ENCODE peak calls at places on chromosome 11, in four cellular contexts. Q is K562, S is IMR-90, T is GM12878. O is an unnamed sample.

GRCh38 chr11:62132689-62133293 is 9.0 kb downstream of the INCENP start:
- DNase-seq in Q (no peak), S (no peak), T (no peak), O (no peak)

GRCh38 chr11:17384002-17384511 is 4.4 kb downstream of the KCNJ11 start:
- DNase-seq in Q (peak; percentile 63), S (peak; percentile 79), T (no peak), O (peak; percentile 89)

GRCh38 chr11:69383372-69383771 is 89.4 kb downstream of the MYEOV start:
- DNase-seq in Q (no peak), S (no peak), T (no peak), O (no peak)

GRCh38 chr11:93073026-93073425 is 103.6 kb downstream of the MTNR1B start:
- DNase-seq in Q (no peak), S (no peak), T (no peak), O (no peak)

GRCh38 chr11:49302360-49302759 is 94.0 kb upstream of the FOLH1 start:
- DNase-seq in Q (no peak), S (no peak), T (no peak), O (no peak)

GRCh38 chr11:118705111-118705741 is 25.8 kb upstream of the TREH start:
- DNase-seq in Q (no peak), S (no peak), T (no peak), O (no peak)

GRCh38 chr11:104410336-104410735 is 246.4 kb upstream of the PDGFD start:
- DNase-seq in Q (no peak), S (no peak), T (no peak), O (no peak)

GRCh38 chr11:1460396-1460795 is 26.2 kb downstream of the MOB2 start:
- DNase-seq in Q (no peak), S (peak; percentile 45), T (no peak), O (no peak)

GRCh38 chr11:120517390-120518315 is 6.1 kb downstream of the GRIK4 start:
- DNase-seq in Q (no peak), S (peak; percentile 52), T (no peak), O (no peak)

GRCh38 chr11:288328-289144 is at the start of gene PGGHG:
- DNase-seq in Q (no peak), S (no peak), T (no peak), O (no peak)

GRCh38 chr11:92018332-92018731 is 206.3 kb upstream of the FAT3 start:
- DNase-seq in Q (no peak), S (no peak), T (no peak), O (no peak)

GRCh38 chr11:92829121-92829520 is 140.3 kb upstream of the MTNR1B start:
- DNase-seq in Q (no peak), S (no peak), T (no peak), O (no peak)

GRCh38 chr11:117909611-117910382 is 19.4 kb downstream of the TMPRSS13 start:
- DNase-seq in Q (peak; percentile 76), S (no peak), T (no peak), O (no peak)

GRCh38 chr11:15793032-15793996 is 563.0 kb downstream of the SOX6 start:
- DNase-seq in Q (no peak), S (peak; percentile 94), T (no peak), O (no peak)

GRCh38 chr11:69487391-69487790 is 5.9 kb downstream of the LINC01488 start:
- DNase-seq in Q (no peak), S (no peak), T (no peak), O (no peak)

GRCh38 chr11:35270342-35270741 is 131.4 kb downstream of the CD44 start:
- DNase-seq in Q (no peak), S (peak; percentile 26), T (no peak), O (no peak)

DNA sequence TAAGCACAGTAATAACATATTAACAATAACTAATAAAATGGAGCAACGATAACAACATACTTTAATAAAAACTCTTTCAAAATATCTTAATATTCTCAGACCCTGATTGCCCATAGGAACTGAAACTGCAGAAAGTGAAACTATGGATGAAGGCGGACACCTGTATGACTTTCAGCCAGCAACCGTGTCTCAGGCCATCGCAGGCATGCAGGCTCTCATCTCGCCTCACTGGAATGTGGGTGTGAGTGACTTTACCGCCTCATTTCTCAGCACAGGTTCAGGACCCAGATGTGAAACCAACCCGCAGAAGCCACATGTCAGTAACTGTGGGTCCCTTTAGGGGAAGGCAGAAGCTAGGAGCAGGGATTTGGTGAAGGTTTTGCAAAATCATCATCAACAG is 539.1 kb downstream of the FAM181B start:
- DNase-seq in Q (no peak), S (no peak), T (no peak), O (no peak)
- TF ChIP-seq ELK1 in Q (no peak), S (no peak), T (no peak), O (no peak)

DNA sequence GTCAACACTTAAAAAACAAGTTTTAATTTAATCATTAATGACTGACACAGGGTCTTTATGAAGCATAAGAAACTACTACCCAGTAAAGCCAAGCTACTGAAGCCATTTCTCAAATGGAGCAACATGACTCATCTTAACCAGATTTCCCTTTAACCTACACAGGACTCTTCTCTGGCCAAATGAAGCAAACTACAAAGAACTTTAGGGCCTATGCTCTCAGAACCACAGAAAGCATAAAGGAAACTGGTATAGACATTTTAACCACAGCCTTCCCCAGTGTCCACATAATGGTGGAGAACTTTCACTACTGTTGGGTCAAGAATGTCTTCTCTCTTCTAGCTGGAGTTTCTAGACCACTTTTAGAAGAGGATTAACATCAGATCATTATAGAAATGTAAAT is 34.6 kb downstream of the ALG9 start:
- DNase-seq in Q (no peak), S (peak; percentile 52), T (peak; percentile 46), O (no peak)
- TF ChIP-seq ELK1 in Q (no peak), S (no peak), T (no peak), O (no peak)

DNA sequence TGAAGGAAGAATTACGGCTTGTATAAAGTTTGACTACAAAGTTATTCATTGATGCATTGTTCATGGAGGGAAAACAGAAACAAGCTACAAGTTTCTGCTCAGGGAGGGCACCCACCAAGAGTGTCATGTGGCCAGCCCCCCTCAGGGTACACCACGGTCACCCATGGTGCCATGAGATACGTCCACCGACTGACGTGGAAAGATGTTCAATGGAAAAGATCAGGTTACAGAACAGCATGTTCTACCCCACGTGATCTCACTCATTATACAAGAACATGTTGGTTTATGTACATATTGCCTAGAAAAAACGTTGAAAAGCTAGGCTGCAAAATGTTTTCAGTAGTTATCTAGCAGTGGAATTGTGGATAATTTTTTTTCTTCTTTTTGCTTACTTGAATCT is 22.3 kb downstream of the RCN1 start:
- DNase-seq in Q (no peak), S (no peak), T (no peak), O (no peak)
- TF ChIP-seq ELK1 in Q (no peak), S (no peak), T (no peak), O (no peak)

GRCh38 chr11:74680035-74680671 is 51.1 kb downstream of the CHRDL2 start:
- DNase-seq in Q (no peak), S (no peak), T (no peak), O (no peak)

GRCh38 chr11:74678591-74679512 is 52.4 kb downstream of the CHRDL2 start:
- DNase-seq in Q (peak; percentile 49), S (peak; percentile 44), T (no peak), O (no peak)

GRCh38 chr11:74678041-74678440 is 53.2 kb downstream of the CHRDL2 start:
- DNase-seq in Q (no peak), S (no peak), T (no peak), O (no peak)

GRCh38 chr11:74680703-74681531 is 50.3 kb downstream of the CHRDL2 start:
- DNase-seq in Q (no peak), S (no peak), T (no peak), O (no peak)

DNA sequence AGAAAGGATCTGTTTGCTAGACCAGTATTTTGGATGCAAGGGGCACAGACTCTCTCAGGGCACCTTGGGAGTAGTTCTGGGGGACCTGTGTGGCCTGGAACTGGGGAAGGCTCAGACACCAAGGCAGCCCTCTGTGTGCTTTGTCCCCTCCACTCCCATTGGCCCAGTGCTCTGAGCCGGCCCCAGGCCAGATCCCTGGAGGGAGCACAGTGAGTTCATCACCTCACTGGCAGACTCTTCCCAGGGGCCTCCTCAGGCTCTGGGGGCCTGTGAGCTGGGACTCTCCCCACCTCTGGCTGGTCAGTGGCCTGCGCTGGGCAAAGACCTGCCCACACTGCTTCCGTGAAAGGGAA is 51.7 kb downstream of the CHRDL2 start:
- DNase-seq in Q (no peak), S (no peak), T (no peak), O (no peak)
- TF ChIP-seq ELK1 in Q (no peak), S (no peak), T (no peak), O (no peak)

GRCh38 chr11:36305047-36305446 is 9.0 kb downstream of the PRR5L start:
- DNase-seq in Q (no peak), S (no peak), T (no peak), O (no peak)

GRCh38 chr11:36304349-36304748 is 8.3 kb downstream of the PRR5L start:
- DNase-seq in Q (no peak), S (peak; percentile 20), T (no peak), O (no peak)

GRCh38 chr11:36308577-36308976 is 12.5 kb downstream of the PRR5L start:
- DNase-seq in Q (no peak), S (no peak), T (no peak), O (no peak)

GRCh38 chr11:36309779-36310178 is 13.7 kb downstream of the PRR5L start:
- DNase-seq in Q (no peak), S (peak; percentile 10), T (no peak), O (no peak)

GRCh38 chr11:36306888-36307287 is 10.8 kb downstream of the PRR5L start:
- DNase-seq in Q (no peak), S (no peak), T (no peak), O (peak; percentile 33)
- TF ChIP-seq ELK1 in Q (no peak), S (no peak), T (no peak), O (no peak)

GRCh38 chr11:132050081-132050480 is 679.7 kb downstream of the NTM start:
- DNase-seq in Q (no peak), S (no peak), T (no peak), O (no peak)

GRCh38 chr11:132049205-132049604 is 678.8 kb downstream of the NTM start:
- DNase-seq in Q (no peak), S (no peak), T (no peak), O (no peak)

GRCh38 chr11:132052904-132053303 is 682.5 kb downstream of the NTM start:
- DNase-seq in Q (no peak), S (no peak), T (no peak), O (no peak)

GRCh38 chr11:132050577-132051180 is 680.3 kb downstream of the NTM start:
- DNase-seq in Q (no peak), S (peak; percentile 49), T (no peak), O (no peak)

GRCh38 chr11:132051704-132052103 is 681.3 kb downstream of the NTM start:
- DNase-seq in Q (no peak), S (no peak), T (no peak), O (no peak)
- TF ChIP-seq ELK1 in Q (no peak), S (no peak), T (no peak), O (no peak)

GRCh38 chr11:116043857-116044256 is 539.6 kb upstream of the CADM1 start:
- DNase-seq in Q (no peak), S (no peak), T (no peak), O (no peak)
- TF ChIP-seq ELK1 in Q (no peak), S (no peak), T (no peak), O (no peak)

O was measured in A549.